ENCODE peak calls at places on chromosome 11, in four cellular contexts. P, B, X and F are unnamed samples.

GRCh38 chr11:7498193-7498592 is 12.9 kb downstream of the OLFML1 start:
- DNase-seq in B (no peak), P (no peak), X (no peak), F (no peak)

GRCh38 chr11:35272391-35272821 is 133.4 kb downstream of the CD44 start:
- DNase-seq in B (no peak), P (no peak), X (no peak), F (peak; percentile 63)

GRCh38 chr11:28727254-28727653 is 619.1 kb downstream of the METTL15 start:
- DNase-seq in X (no peak), P (peak; percentile 18), B (peak; percentile 28), F (no peak)

GRCh38 chr11:126546191-126546590 is 190.7 kb downstream of the ST3GAL4 start:
- DNase-seq in B (peak; percentile 16), P (peak; percentile 21), X (no peak), F (no peak)

GRCh38 chr11:111976119-111976518 is 39.0 kb downstream of the DIXDC1 start:
- DNase-seq in X (no peak), B (no peak), P (no peak), F (no peak)

GRCh38 chr11:126129681-126130671 is 67.3 kb upstream of the CDON start:
- DNase-seq in X (no peak), B (no peak), P (peak; percentile 35), F (no peak)

GRCh38 chr11:125871391-125872137 is 15.9 kb upstream of the HYLS1 start:
- DNase-seq in X (peak; percentile 20), B (peak; percentile 18), P (peak; percentile 31), F (no peak)

GRCh38 chr11:9150501-9150900 is 59.1 kb upstream of the SCUBE2 start:
- DNase-seq in P (peak; percentile 95), X (no peak), B (peak; percentile 66), F (no peak)

GRCh38 chr11:111449696-111450479 is 62.3 kb downstream of the BTG4 start:
- DNase-seq in B (no peak), P (no peak), X (no peak), F (peak; percentile 11)

GRCh38 chr11:68039526-68040086 is 781 bp downstream of the TCIRG1 start:
- DNase-seq in X (peak; percentile 20), B (no peak), P (no peak), F (no peak)

GRCh38 chr11:27215471-27216267 is 147.3 kb downstream of the CCDC34 start:
- DNase-seq in P (no peak), B (peak; percentile 21), X (no peak), F (no peak)

GRCh38 chr11:25899761-25900160 is 432.2 kb upstream of the ANO3 start:
- DNase-seq in P (no peak), B (no peak), X (no peak), F (no peak)

GRCh38 chr11:86916330-86916729 is 38.9 kb downstream of the FZD4 start:
- DNase-seq in B (peak; percentile 85), P (peak; percentile 76), X (no peak), F (no peak)

GRCh38 chr11:84865791-84866535 is 761.2 kb downstream of the DLG2 start:
- DNase-seq in B (no peak), P (no peak), X (no peak), F (no peak)

GRCh38 chr11:115550291-115551059 is 46.3 kb upstream of the CADM1 start:
- DNase-seq in X (no peak), B (no peak), P (no peak), F (no peak)

GRCh38 chr11:3942956-3943497 is 87.6 kb downstream of the STIM1 start:
- DNase-seq in X (no peak), B (no peak), P (no peak), F (no peak)

GRCh38 chr11:3709977-3710376 is 38.8 kb upstream of the CHRNA10 start:
- DNase-seq in X (no peak), B (peak; percentile 54), P (peak; percentile 32), F (no peak)

GRCh38 chr11:135075740-135076139 is 663.7 kb upstream of the B3GAT1 start:
- DNase-seq in P (peak; percentile 5), X (peak; percentile 19), B (peak; percentile 35), F (no peak)

GRCh38 chr11:606245-606644 is 9.5 kb downstream of the IRF7 start:
- DNase-seq in P (no peak), X (no peak), B (peak; percentile 45), F (no peak)

GRCh38 chr11:81218440-81218839 is 1515.2 kb downstream of the FAM181B start:
- DNase-seq in X (no peak), B (no peak), P (no peak), F (no peak)

GRCh38 chr11:23403210-23404185 is 543.2 kb upstream of the CCDC179 start:
- DNase-seq in P (no peak), B (no peak), X (no peak), F (no peak)

GRCh38 chr11:122748968-122749687 is 89.2 kb upstream of the CRTAM start:
- DNase-seq in B (peak; percentile 91), P (peak; percentile 95), X (peak; percentile 70), F (peak; percentile 76)

GRCh38 chr11:85627332-85627997 is at the start of gene DLG2:
- DNase-seq in X (peak; percentile 19), B (peak; percentile 35), P (peak; percentile 44), F (peak; percentile 6)

GRCh38 chr11:105224859-105225258 is 85.3 kb upstream of the CARD18 start:
- DNase-seq in X (no peak), P (no peak), B (no peak), F (no peak)

GRCh38 chr11:36306888-36307287 is 10.8 kb downstream of the PRR5L start:
- DNase-seq in P (no peak), X (no peak), B (peak; percentile 75), F (peak; percentile 16)

GRCh38 chr11:95148938-95149337 is 59.3 kb downstream of the ENDOD1 start:
- DNase-seq in P (no peak), X (no peak), B (no peak), F (no peak)

GRCh38 chr11:35200811-35201341 is 61.9 kb downstream of the CD44 start:
- DNase-seq in B (no peak), X (no peak), P (no peak), F (no peak)

GRCh38 chr11:45163956-45164575 is 17.6 kb downstream of the PRDM11 start:
- DNase-seq in B (peak; percentile 25), P (peak; percentile 15), X (no peak), F (no peak)

GRCh38 chr11:95322546-95322945 is 91.5 kb upstream of the SESN3 start:
- DNase-seq in P (peak; percentile 25), B (peak; percentile 56), X (no peak), F (no peak)

GRCh38 chr11:19628018-19628417 is 84.6 kb upstream of the NAV2 start:
- DNase-seq in B (peak; percentile 55), X (no peak), P (peak; percentile 59), F (no peak)

GRCh38 chr11:123382555-123383074 is 47.5 kb upstream of the GRAMD1B start:
- DNase-seq in B (no peak), X (no peak), P (no peak), F (no peak)

GRCh38 chr11:75174781-75175370 is 24.0 kb downstream of the SLCO2B1 start:
- DNase-seq in X (peak; percentile 56), P (peak; percentile 34), B (no peak), F (no peak)

GRCh38 chr11:45577755-45578154 is 87.7 kb downstream of the CHST1 start:
- DNase-seq in B (no peak), P (no peak), X (no peak), F (no peak)

DNA sequence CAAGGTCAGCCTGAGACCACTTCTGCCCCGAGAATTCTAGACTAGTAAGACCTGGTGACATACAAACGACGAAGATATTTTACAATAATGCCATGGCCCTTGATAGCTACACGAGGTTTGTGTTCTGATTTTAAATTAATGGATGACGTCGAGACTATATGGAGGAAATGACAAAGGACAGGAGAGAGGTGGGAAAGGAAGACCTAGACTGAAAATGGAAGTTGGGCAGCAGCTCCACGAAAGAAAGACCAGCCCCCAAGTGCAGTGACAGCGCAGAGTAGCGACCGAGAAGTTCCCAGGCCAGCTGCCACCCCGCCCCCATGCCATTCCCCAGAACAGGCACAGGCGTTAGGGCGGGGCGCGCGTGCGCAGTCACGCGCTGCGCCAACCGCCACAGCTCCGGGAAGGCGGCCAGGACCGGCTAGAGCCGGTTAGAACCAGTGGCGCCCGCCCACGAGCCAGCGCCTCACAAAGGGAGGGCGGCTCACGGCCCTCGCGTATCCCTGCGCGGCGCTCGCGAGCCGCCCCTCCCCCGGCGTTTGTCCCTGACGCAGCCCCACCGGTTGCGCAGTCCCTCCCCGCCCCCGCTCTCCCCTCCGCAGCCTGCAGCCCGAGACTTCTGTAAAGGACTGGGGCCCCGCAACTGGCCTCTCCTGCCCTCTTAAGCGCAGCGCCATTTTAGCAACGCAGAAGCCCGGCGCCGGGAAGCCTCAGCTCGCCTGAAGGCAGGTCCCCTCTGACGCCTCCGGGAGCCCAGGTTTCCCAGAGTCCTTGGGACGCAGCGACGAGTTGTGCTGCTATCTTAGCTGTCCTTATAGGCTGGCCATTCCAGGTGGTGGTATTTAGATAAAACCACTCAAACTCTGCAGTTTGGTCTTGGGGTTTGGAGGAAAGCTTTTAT is 1.5 kb upstream of the MALAT1 start:
- DNase-seq in X (peak; percentile 99), P (peak; percentile 97), B (peak; percentile 99), F (peak; percentile 87)
- TF ChIP-seq CTCF in X (no peak), P (no peak), B (no peak), F (no peak)

DNA sequence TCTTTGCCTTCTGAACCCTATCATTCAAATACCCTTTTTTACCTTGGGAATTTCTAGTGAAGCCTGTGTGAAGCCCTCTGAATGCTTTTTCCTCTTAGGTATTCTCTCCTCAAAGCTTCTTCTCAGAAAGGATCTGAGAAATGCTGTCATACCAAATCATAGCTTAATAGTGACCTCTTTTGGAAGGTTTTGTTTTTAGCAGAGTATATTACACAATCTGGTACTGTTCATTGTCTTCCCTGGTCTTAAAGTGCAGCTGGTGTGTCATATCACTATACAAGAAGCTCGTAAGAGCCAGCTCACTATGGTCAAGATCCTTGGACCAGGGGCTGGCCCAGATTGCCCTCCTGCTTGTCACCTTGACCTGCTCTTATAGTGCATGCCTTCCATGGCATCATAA is 204.4 kb upstream of the ANO5 start:
- DNase-seq in X (no peak), P (no peak), B (no peak), F (no peak)
- TF ChIP-seq CTCF in X (peak; percentile 26), P (no peak), B (no peak), F (no peak)

GRCh38 chr11:119285431-119285830 is 31.5 kb downstream of the MCAM start:
- DNase-seq in X (no peak), P (no peak), B (no peak), F (no peak)

GRCh38 chr11:119288219-119288618 is 28.7 kb downstream of the MCAM start:
- DNase-seq in P (no peak), X (no peak), B (no peak), F (no peak)

GRCh38 chr11:119282495-119282894 is 34.4 kb downstream of the MCAM start:
- DNase-seq in P (no peak), B (no peak), X (no peak), F (no peak)

GRCh38 chr11:119284344-119285157 is 32.4 kb downstream of the MCAM start:
- DNase-seq in B (peak; percentile 55), P (peak; percentile 47), X (peak; percentile 74), F (peak; percentile 73)
- TF ChIP-seq CTCF in B (peak; percentile 48), P (peak; percentile 54), X (peak; percentile 94), F (peak; percentile 32)

GRCh38 chr11:76657824-76658170 is 12.8 kb downstream of the LRRC32 start:
- DNase-seq in X (no peak), P (no peak), B (no peak), F (peak; percentile 24)

GRCh38 chr11:76656087-76656531 is 14.4 kb downstream of the LRRC32 start:
- DNase-seq in B (no peak), P (no peak), X (no peak), F (no peak)

GRCh38 chr11:76658231-76658630 is 12.3 kb downstream of the LRRC32 start:
- DNase-seq in X (no peak), B (no peak), P (no peak), F (peak; percentile 18)

GRCh38 chr11:76656571-76657081 is 13.9 kb downstream of the LRRC32 start:
- DNase-seq in X (no peak), B (no peak), P (no peak), F (peak; percentile 36)

GRCh38 chr11:76657139-76657823 is 13.3 kb downstream of the LRRC32 start:
- DNase-seq in P (no peak), X (no peak), B (no peak), F (peak; percentile 20)
- TF ChIP-seq CTCF in P (no peak), X (no peak), B (no peak), F (no peak)